ENCODE peak calls at places on chromosomes 16 and 17, in ten cellular contexts. R, K, N, F, Z, U, C, Y, Q and T are unnamed samples.

GRCh38 chr17:16255481-16255901 is 38.5 kb downstream of the PIGL start:
- DNase-seq in R (peak; percentile 30), K (no peak), N (no peak), F (no peak), Z (peak; percentile 76), U (no peak), C (peak; percentile 31), Y (no peak), Q (peak; percentile 15), T (no peak)

GRCh38 chr17:63246344-63246743 is 199.8 kb downstream of the CYB561 start:
- DNase-seq in R (no peak), K (no peak), N (no peak), F (no peak), Z (no peak), U (no peak), C (peak; percentile 25), Y (no peak), Q (no peak), T (no peak)

GRCh38 chr16:81018496-81018895 is 11.5 kb downstream of the CENPN start:
- DNase-seq in R (peak; percentile 51), K (no peak), N (no peak), F (no peak), Z (no peak), U (no peak), C (no peak), Y (no peak), Q (no peak), T (no peak)

GRCh38 chr16:6932871-6933390 is 399.7 kb upstream of the RBFOX1 start:
- DNase-seq in R (no peak), K (no peak), N (no peak), F (no peak), Z (no peak), U (no peak), C (no peak), Y (no peak), Q (no peak), T (no peak)

GRCh38 chr16:57175896-57176295 is 9.9 kb downstream of the PSME3IP1 start:
- DNase-seq in R (no peak), K (no peak), N (no peak), F (no peak), Z (no peak), U (no peak), C (peak; percentile 62), Y (no peak), Q (no peak), T (no peak)

GRCh38 chr17:50440172-50440837 is 14.3 kb downstream of the ACSF2 start:
- DNase-seq in R (no peak), K (peak; percentile 78), N (no peak), F (no peak), Z (no peak), U (no peak), C (no peak), Y (no peak), Q (no peak), T (no peak)

GRCh38 chr16:11165349-11165748 is 90.7 kb downstream of the SOCS1 start:
- DNase-seq in R (no peak), K (peak; percentile 5), N (no peak), F (no peak), Z (no peak), U (no peak), C (no peak), Y (no peak), Q (no peak), T (no peak)

GRCh38 chr16:14606102-14606501 is 24.0 kb downstream of the PARN start:
- DNase-seq in R (no peak), K (no peak), N (no peak), F (no peak), Z (no peak), U (peak; percentile 6), C (no peak), Y (no peak), Q (no peak), T (no peak)

GRCh38 chr16:85998178-85998867 is 99.4 kb downstream of the IRF8 start:
- DNase-seq in R (no peak), K (no peak), N (no peak), F (no peak), Z (no peak), U (no peak), C (no peak), Y (no peak), Q (no peak), T (no peak)

GRCh38 chr16:81448154-81449131 is 3.8 kb downstream of the CMIP start:
- DNase-seq in R (no peak), K (peak; percentile 91), N (no peak), F (no peak), Z (no peak), U (peak; percentile 34), C (no peak), Y (no peak), Q (no peak), T (no peak)

GRCh38 chr17:21213491-21214014 is 408 bp downstream of the TMEM11 start:
- DNase-seq in R (no peak), K (peak; percentile 77), N (peak; percentile 20), F (no peak), Z (peak; percentile 79), U (peak; percentile 69), C (no peak), Y (no peak), Q (peak; percentile 64), T (no peak)

GRCh38 chr17:28404812-28405570 is 1.0 kb downstream of the SLC46A1 start:
- DNase-seq in R (no peak), K (no peak), N (no peak), F (no peak), Z (no peak), U (peak; percentile 21), C (no peak), Y (no peak), Q (peak; percentile 44), T (no peak)

GRCh38 chr17:28366605-28367004 is 1.6 kb upstream of the SEBOX start:
- DNase-seq in R (no peak), K (no peak), N (no peak), F (no peak), Z (no peak), U (no peak), C (no peak), Y (no peak), Q (no peak), T (no peak)

GRCh38 chr16:50265260-50265659 is 1.1 kb upstream of the ADCY7 start:
- DNase-seq in R (no peak), K (peak; percentile 48), N (peak; percentile 73), F (peak; percentile 34), Z (no peak), U (no peak), C (no peak), Y (no peak), Q (no peak), T (no peak)

GRCh38 chr17:29645516-29646051 is 22.9 kb upstream of the CORO6 start:
- DNase-seq in R (no peak), K (no peak), N (no peak), F (no peak), Z (no peak), U (no peak), C (peak; percentile 94), Y (no peak), Q (peak; percentile 37), T (no peak)

GRCh38 chr17:2416010-2416734 is 15.3 kb upstream of the MNT start:
- DNase-seq in R (peak; percentile 83), K (peak; percentile 87), N (peak; percentile 90), F (peak; percentile 28), Z (peak; percentile 94), U (peak; percentile 94), C (peak; percentile 85), Y (peak; percentile 51), Q (peak; percentile 86), T (no peak)

GRCh38 chr17:8821446-8822105 is 22.4 kb upstream of the MFSD6L start:
- DNase-seq in R (no peak), K (no peak), N (no peak), F (no peak), Z (no peak), U (no peak), C (no peak), Y (no peak), Q (no peak), T (no peak)

GRCh38 chr16:49733278-49734009 is 122.5 kb downstream of the ZNF423 start:
- DNase-seq in R (no peak), K (no peak), N (no peak), F (no peak), Z (no peak), U (no peak), C (no peak), Y (no peak), Q (no peak), T (no peak)

GRCh38 chr16:30523768-30524574 is 2.4 kb downstream of the ZNF768 start:
- DNase-seq in R (no peak), K (no peak), N (no peak), F (no peak), Z (no peak), U (no peak), C (no peak), Y (no peak), Q (no peak), T (no peak)